ENCODE peak calls at places on chromosomes 12 and 14, in eight cellular contexts. M, Q, R, Y, D, A, S and E are unnamed samples.

GRCh38 chr12:98725481-98726247 is 80.6 kb downstream of the APAF1 start:
- DNase-seq in A (no peak), Q (peak; percentile 38), S (peak; percentile 62), R (peak; percentile 83), D (no peak), M (no peak), Y (peak; percentile 66), E (peak; percentile 41)

GRCh38 chr12:50246873-50247612 is 36.3 kb downstream of the LIMA1 start:
- DNase-seq in D (no peak), Y (no peak), S (peak; percentile 99), A (peak; percentile 67), M (peak; percentile 83), R (peak; percentile 99), Q (no peak), E (peak; percentile 98)

GRCh38 chr12:62135553-62136200 is 124.5 kb upstream of the USP15 start:
- DNase-seq in M (no peak), R (no peak), D (no peak), S (no peak), Q (no peak), Y (no peak), A (no peak), E (peak; percentile 19)

GRCh38 chr12:95147836-95148235 is 69.4 kb downstream of the FGD6 start:
- DNase-seq in R (no peak), S (no peak), A (no peak), Y (peak; percentile 1), D (no peak), Q (no peak), M (no peak), E (peak; percentile 47)

GRCh38 chr12:26119391-26119981 is 5.4 kb downstream of the BHLHE41 start:
- DNase-seq in A (no peak), Q (no peak), D (no peak), R (peak; percentile 73), Y (peak; percentile 51), M (no peak), S (peak; percentile 88), E (no peak)

GRCh38 chr14:104288272-104288671 is 149.9 kb downstream of the KIF26A start:
- DNase-seq in Q (no peak), D (no peak), S (no peak), Y (no peak), M (no peak), R (no peak), A (no peak), E (no peak)

GRCh38 chr12:26699237-26699636 is 133.8 kb downstream of the ITPR2 start:
- DNase-seq in Y (no peak), M (no peak), Q (no peak), D (no peak), S (peak; percentile 88), A (no peak), R (no peak), E (peak; percentile 37)

GRCh38 chr12:84436134-84436533 is 476.5 kb downstream of the SLC6A15 start:
- DNase-seq in D (no peak), Q (no peak), M (no peak), A (no peak), S (no peak), R (no peak), Y (peak; percentile 3), E (no peak)

GRCh38 chr12:42887657-42888056 is 298.1 kb upstream of the PRICKLE1 start:
- DNase-seq in R (peak; percentile 47), Q (no peak), A (no peak), D (no peak), M (no peak), S (peak; percentile 68), Y (no peak), E (no peak)

GRCh38 chr12:122161682-122162081 is 12.3 kb downstream of the IL31 start:
- DNase-seq in M (no peak), S (no peak), Y (no peak), R (no peak), A (no peak), D (no peak), Q (no peak), E (no peak)

GRCh38 chr14:23047042-23047634 is 5.1 kb downstream of the PSMB11 start:
- DNase-seq in Y (no peak), A (no peak), D (no peak), M (no peak), R (no peak), S (peak; percentile 27), Q (no peak), E (no peak)

GRCh38 chr12:62772556-62772955 is 162.4 kb downstream of the PPM1H start:
- DNase-seq in M (no peak), Q (no peak), D (no peak), A (no peak), Y (no peak), R (peak; percentile 57), S (peak; percentile 14), E (peak; percentile 53)

GRCh38 chr12:14366211-14366762 is 805 bp downstream of the ATF7IP start:
- DNase-seq in D (peak; percentile 6), M (no peak), Y (no peak), S (peak; percentile 29), A (no peak), R (peak; percentile 36), Q (no peak), E (no peak)

GRCh38 chr12:851343-851742 is 98.2 kb downstream of the RAD52 start:
- DNase-seq in Q (no peak), Y (no peak), S (no peak), D (no peak), A (no peak), R (peak; percentile 67), M (no peak), E (no peak)

GRCh38 chr12:21666722-21667121 is 9.1 kb upstream of the LDHB start:
- DNase-seq in M (no peak), S (no peak), Y (no peak), A (no peak), R (peak; percentile 25), D (no peak), Q (no peak), E (no peak)

GRCh38 chr14:67547224-67547780 is 14.2 kb downstream of the PLEKHH1 start:
- DNase-seq in Y (no peak), D (no peak), Q (no peak), M (no peak), A (no peak), S (no peak), R (no peak), E (no peak)

GRCh38 chr12:26122681-26123481 is 2.0 kb downstream of the BHLHE41 start:
- DNase-seq in Y (peak; percentile 78), Q (peak; percentile 54), A (peak; percentile 51), M (peak; percentile 75), R (peak; percentile 88), S (peak; percentile 74), D (no peak), E (peak; percentile 70)

GRCh38 chr12:104763163-104763805 is 194.8 kb downstream of the SLC41A2 start:
- DNase-seq in Q (no peak), A (no peak), M (no peak), S (peak; percentile 88), R (peak; percentile 14), Y (no peak), D (no peak), E (peak; percentile 45)

GRCh38 chr14:105999361-106000028 is 473.1 kb downstream of the TMEM121 start:
- DNase-seq in Q (no peak), D (peak; percentile 82), M (peak; percentile 39), Y (peak; percentile 10), S (no peak), R (no peak), A (peak; percentile 58), E (no peak)

GRCh38 chr12:4089147-4089606 is 184.4 kb upstream of the CCND2 start:
- DNase-seq in R (no peak), Y (no peak), S (no peak), D (no peak), A (no peak), Q (no peak), M (no peak), E (no peak)

GRCh38 chr12:108768591-108769500 is 37.5 kb upstream of the CORO1C start:
- DNase-seq in R (no peak), A (peak; percentile 45), Y (peak; percentile 69), M (peak; percentile 35), S (no peak), D (no peak), Q (peak; percentile 21), E (no peak)

GRCh38 chr14:85596562-85596961 is 66.6 kb downstream of the FLRT2 start:
- DNase-seq in M (no peak), D (no peak), Q (no peak), Y (no peak), S (no peak), A (no peak), R (no peak), E (no peak)

GRCh38 chr12:98211914-98212695 is 303.3 kb upstream of the TMPO start:
- DNase-seq in Q (no peak), R (peak; percentile 83), Y (no peak), A (no peak), S (no peak), M (no peak), D (no peak), E (no peak)

GRCh38 chr14:90109858-90110257 is 48.1 kb downstream of the KCNK13 start:
- DNase-seq in M (no peak), R (no peak), A (no peak), D (no peak), Q (no peak), Y (peak; percentile 29), S (peak; percentile 69), E (no peak)

GRCh38 chr14:35257809-35258208 is 34.4 kb upstream of the PSMA6 start:
- DNase-seq in A (no peak), D (no peak), Q (no peak), M (no peak), R (peak; percentile 43), Y (no peak), S (peak; percentile 27), E (no peak)

GRCh38 chr12:12719496-12719895 is 2.3 kb downstream of the CDKN1B start:
- DNase-seq in Y (no peak), Q (no peak), M (no peak), A (no peak), R (peak; percentile 40), S (peak; percentile 16), D (no peak), E (no peak)
- H3K27ac ChIP-seq in Y (no peak overlapping the region), Q (no peak overlapping the region), M (peak overlapping the region; percentile 98), A (no peak overlapping the region), R (peak overlapping the region; percentile 95), S (peak overlapping the region; percentile 97), D (peak overlapping the region; percentile 97), E (peak overlapping the region; percentile 97)

DNA sequence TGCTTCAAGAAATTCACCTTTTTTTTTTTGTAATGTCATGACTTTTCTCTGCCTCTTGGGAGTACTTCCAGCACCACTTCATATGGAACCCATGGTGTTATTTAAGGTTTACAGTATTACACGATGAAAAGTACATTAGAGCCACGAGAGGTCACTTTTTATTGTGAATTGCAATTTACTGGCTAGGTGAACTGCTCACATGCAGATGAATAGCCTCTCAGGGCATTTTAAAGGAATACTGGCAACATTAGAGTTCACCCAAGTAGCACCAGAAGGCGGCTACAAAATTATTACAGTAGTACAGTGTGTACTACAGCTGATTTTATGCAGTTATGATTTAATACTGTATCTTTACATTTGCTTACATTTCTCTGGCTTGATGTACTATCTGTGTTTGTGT is 99.1 kb upstream of the PPP4R3A start:
- DNase-seq in M (no peak), Q (no peak), A (no peak), S (no peak), D (no peak), R (no peak), Y (no peak), E (no peak)
- H3K4me1 ChIP-seq in M (no peaks in the 10 kb centered on the region), Q (no peaks in the 10 kb centered on the region), A (no peaks in the 10 kb centered on the region), S (peaks cover 18% of the 10 kb centered on the region), D (no peaks in the 10 kb centered on the region), R (no peaks in the 10 kb centered on the region), Y (no peaks in the 10 kb centered on the region), E (no peaks in the 10 kb centered on the region)

GRCh38 chr14:77270361-77271112 is 469 bp downstream of the NGB start:
- DNase-seq in R (no peak), D (no peak), M (no peak), Y (peak; percentile 39), Q (no peak), A (no peak), S (no peak), E (peak; percentile 15)
- H3K27me3 ChIP-seq in R (peaks cover 23% of the 10 kb centered on the region), D (no peaks in the 10 kb centered on the region), M (peaks cover 20% of the 10 kb centered on the region), Y (peaks cover 70% of the 10 kb centered on the region), Q (peaks cover 72% of the 10 kb centered on the region), A (peaks cover 14% of the 10 kb centered on the region), S (peaks cover 8% of the 10 kb centered on the region), E (peaks cover 69% of the 10 kb centered on the region)

GRCh38 chr12:38985961-38986360 is 80.6 kb upstream of the CPNE8 start:
- DNase-seq in A (no peak), M (no peak), D (no peak), R (no peak), Y (no peak), Q (no peak), S (no peak), E (no peak)
- H3K27ac ChIP-seq in A (no peak overlapping the region), M (no peak overlapping the region), D (no peak overlapping the region), R (no peak overlapping the region), Y (no peak overlapping the region), Q (no peak overlapping the region), S (no peak overlapping the region), E (no peak overlapping the region)